ENCODE peak calls at places on chromosomes 11 and 22, in six cellular contexts. One of them, this sample, is unnamed.

GRCh38 chr11:83493918-83494317 is 207.8 kb upstream of the CCDC90B start:
- DNase-seq in fibroblast of mammary gland: no peak
- DNase-seq in stimulated activated CD4-positive, alpha-beta T cell treated with anti-CD3 and anti-CD28 coated beads, Interleukin-1b, Interleukin-23, amount 100 ng/mL, for 1 hour: no peak
- DNase-seq in naive B cell: no peak
- DNase-seq in T-helper 9 cell: no peak
- DNase-seq in activated CD8-positive, alpha-beta memory T cell treated with anti-CD3 and anti-CD28 coated beads for 24 hours: no peak
- DNase-seq in this sample: no peak

GRCh38 chr11:77120571-77120970 is 7.5 kb upstream of the MYO7A start:
- DNase-seq in naive B cell: no peak
- DNase-seq in stimulated activated CD4-positive, alpha-beta T cell treated with anti-CD3 and anti-CD28 coated beads, Interleukin-1b, Interleukin-23, amount 100 ng/mL, for 1 hour: no peak
- DNase-seq in T-helper 9 cell: no peak
- DNase-seq in fibroblast of mammary gland: no peak
- DNase-seq in activated CD8-positive, alpha-beta memory T cell treated with anti-CD3 and anti-CD28 coated beads for 24 hours: no peak
- DNase-seq in this sample: no peak

GRCh38 chr11:29312817-29313216 is 704.0 kb downstream of the KCNA4 start:
- DNase-seq in stimulated activated CD4-positive, alpha-beta T cell treated with anti-CD3 and anti-CD28 coated beads, Interleukin-1b, Interleukin-23, amount 100 ng/mL, for 1 hour: no peak
- DNase-seq in fibroblast of mammary gland: peak
- DNase-seq in activated CD8-positive, alpha-beta memory T cell treated with anti-CD3 and anti-CD28 coated beads for 24 hours: no peak
- DNase-seq in T-helper 9 cell: no peak
- DNase-seq in naive B cell: no peak
- DNase-seq in this sample: no peak

GRCh38 chr11:77438487-77438886 is 35.4 kb downstream of the PAK1 start:
- DNase-seq in T-helper 9 cell: no peak
- DNase-seq in stimulated activated CD4-positive, alpha-beta T cell treated with anti-CD3 and anti-CD28 coated beads, Interleukin-1b, Interleukin-23, amount 100 ng/mL, for 1 hour: no peak
- DNase-seq in fibroblast of mammary gland: no peak
- DNase-seq in activated CD8-positive, alpha-beta memory T cell treated with anti-CD3 and anti-CD28 coated beads for 24 hours: no peak
- DNase-seq in naive B cell: no peak
- DNase-seq in this sample: no peak

GRCh38 chr11:17506314-17506713 is 29.7 kb upstream of the ABCC8 start:
- DNase-seq in stimulated activated CD4-positive, alpha-beta T cell treated with anti-CD3 and anti-CD28 coated beads, Interleukin-1b, Interleukin-23, amount 100 ng/mL, for 1 hour: no peak
- DNase-seq in fibroblast of mammary gland: no peak
- DNase-seq in naive B cell: no peak
- DNase-seq in activated CD8-positive, alpha-beta memory T cell treated with anti-CD3 and anti-CD28 coated beads for 24 hours: no peak
- DNase-seq in T-helper 9 cell: no peak
- DNase-seq in this sample: no peak

GRCh38 chr11:73367482-73368024 is 8.6 kb upstream of the RELT start:
- DNase-seq in stimulated activated CD4-positive, alpha-beta T cell treated with anti-CD3 and anti-CD28 coated beads, Interleukin-1b, Interleukin-23, amount 100 ng/mL, for 1 hour: no peak
- DNase-seq in naive B cell: no peak
- DNase-seq in T-helper 9 cell: no peak
- DNase-seq in activated CD8-positive, alpha-beta memory T cell treated with anti-CD3 and anti-CD28 coated beads for 24 hours: no peak
- DNase-seq in fibroblast of mammary gland: no peak
- DNase-seq in this sample: no peak

GRCh38 chr22:27377901-27378300 is 423.7 kb downstream of the MN1 start:
- DNase-seq in T-helper 9 cell: no peak
- DNase-seq in stimulated activated CD4-positive, alpha-beta T cell treated with anti-CD3 and anti-CD28 coated beads, Interleukin-1b, Interleukin-23, amount 100 ng/mL, for 1 hour: no peak
- DNase-seq in fibroblast of mammary gland: no peak
- DNase-seq in activated CD8-positive, alpha-beta memory T cell treated with anti-CD3 and anti-CD28 coated beads for 24 hours: no peak
- DNase-seq in naive B cell: no peak
- DNase-seq in this sample: no peak

GRCh38 chr11:24932110-24933000 is 435.5 kb downstream of the LUZP2 start:
- DNase-seq in T-helper 9 cell: no peak
- DNase-seq in activated CD8-positive, alpha-beta memory T cell treated with anti-CD3 and anti-CD28 coated beads for 24 hours: no peak
- DNase-seq in fibroblast of mammary gland: no peak
- DNase-seq in stimulated activated CD4-positive, alpha-beta T cell treated with anti-CD3 and anti-CD28 coated beads, Interleukin-1b, Interleukin-23, amount 100 ng/mL, for 1 hour: no peak
- DNase-seq in naive B cell: no peak
- DNase-seq in this sample: no peak

GRCh38 chr22:49112661-49113626 is 714.7 kb downstream of the BRD1 start:
- DNase-seq in stimulated activated CD4-positive, alpha-beta T cell treated with anti-CD3 and anti-CD28 coated beads, Interleukin-1b, Interleukin-23, amount 100 ng/mL, for 1 hour: no peak
- DNase-seq in activated CD8-positive, alpha-beta memory T cell treated with anti-CD3 and anti-CD28 coated beads for 24 hours: no peak
- DNase-seq in T-helper 9 cell: no peak
- DNase-seq in naive B cell: no peak
- DNase-seq in fibroblast of mammary gland: no peak
- DNase-seq in this sample: no peak

GRCh38 chr22:36009085-36009484 is 19.5 kb downstream of the RBFOX2 start:
- DNase-seq in naive B cell: no peak
- DNase-seq in T-helper 9 cell: no peak
- DNase-seq in fibroblast of mammary gland: peak
- DNase-seq in activated CD8-positive, alpha-beta memory T cell treated with anti-CD3 and anti-CD28 coated beads for 24 hours: no peak
- DNase-seq in stimulated activated CD4-positive, alpha-beta T cell treated with anti-CD3 and anti-CD28 coated beads, Interleukin-1b, Interleukin-23, amount 100 ng/mL, for 1 hour: no peak
- DNase-seq in this sample: no peak

GRCh38 chr11:102256251-102256650 is 61.0 kb upstream of the BIRC3 start:
- DNase-seq in stimulated activated CD4-positive, alpha-beta T cell treated with anti-CD3 and anti-CD28 coated beads, Interleukin-1b, Interleukin-23, amount 100 ng/mL, for 1 hour: no peak
- DNase-seq in T-helper 9 cell: no peak
- DNase-seq in fibroblast of mammary gland: peak
- DNase-seq in activated CD8-positive, alpha-beta memory T cell treated with anti-CD3 and anti-CD28 coated beads for 24 hours: no peak
- DNase-seq in naive B cell: no peak
- DNase-seq in this sample: no peak

GRCh38 chr22:44919691-44920090 is 90.1 kb downstream of the PHF21B start:
- DNase-seq in fibroblast of mammary gland: no peak
- DNase-seq in activated CD8-positive, alpha-beta memory T cell treated with anti-CD3 and anti-CD28 coated beads for 24 hours: no peak
- DNase-seq in stimulated activated CD4-positive, alpha-beta T cell treated with anti-CD3 and anti-CD28 coated beads, Interleukin-1b, Interleukin-23, amount 100 ng/mL, for 1 hour: no peak
- DNase-seq in naive B cell: no peak
- DNase-seq in T-helper 9 cell: no peak
- DNase-seq in this sample: no peak

GRCh38 chr11:1227551-1228182 is 4.8 kb downstream of the MUC5B start:
- DNase-seq in naive B cell: no peak
- DNase-seq in T-helper 9 cell: no peak
- DNase-seq in stimulated activated CD4-positive, alpha-beta T cell treated with anti-CD3 and anti-CD28 coated beads, Interleukin-1b, Interleukin-23, amount 100 ng/mL, for 1 hour: no peak
- DNase-seq in activated CD8-positive, alpha-beta memory T cell treated with anti-CD3 and anti-CD28 coated beads for 24 hours: no peak
- DNase-seq in fibroblast of mammary gland: no peak
- DNase-seq in this sample: no peak

GRCh38 chr22:36814796-36815195 is 2.0 kb downstream of the PVALB start:
- DNase-seq in naive B cell: no peak
- DNase-seq in activated CD8-positive, alpha-beta memory T cell treated with anti-CD3 and anti-CD28 coated beads for 24 hours: no peak
- DNase-seq in fibroblast of mammary gland: no peak
- DNase-seq in stimulated activated CD4-positive, alpha-beta T cell treated with anti-CD3 and anti-CD28 coated beads, Interleukin-1b, Interleukin-23, amount 100 ng/mL, for 1 hour: no peak
- DNase-seq in T-helper 9 cell: no peak
- DNase-seq in this sample: no peak

GRCh38 chr11:61514050-61514917 is 5.7 kb downstream of the LRRC10B start:
- DNase-seq in stimulated activated CD4-positive, alpha-beta T cell treated with anti-CD3 and anti-CD28 coated beads, Interleukin-1b, Interleukin-23, amount 100 ng/mL, for 1 hour: no peak
- DNase-seq in naive B cell: no peak
- DNase-seq in activated CD8-positive, alpha-beta memory T cell treated with anti-CD3 and anti-CD28 coated beads for 24 hours: no peak
- DNase-seq in T-helper 9 cell: no peak
- DNase-seq in fibroblast of mammary gland: no peak
- DNase-seq in this sample: no peak

GRCh38 chr22:38655532-38656255 is 498 bp downstream of the FAM227A start:
- DNase-seq in fibroblast of mammary gland: peak
- DNase-seq in stimulated activated CD4-positive, alpha-beta T cell treated with anti-CD3 and anti-CD28 coated beads, Interleukin-1b, Interleukin-23, amount 100 ng/mL, for 1 hour: no peak
- DNase-seq in T-helper 9 cell: no peak
- DNase-seq in naive B cell: no peak
- DNase-seq in activated CD8-positive, alpha-beta memory T cell treated with anti-CD3 and anti-CD28 coated beads for 24 hours: no peak
- DNase-seq in this sample: no peak

GRCh38 chr11:1834132-1834610 is 619 bp upstream of the SYT8 start:
- DNase-seq in T-helper 9 cell: no peak
- DNase-seq in stimulated activated CD4-positive, alpha-beta T cell treated with anti-CD3 and anti-CD28 coated beads, Interleukin-1b, Interleukin-23, amount 100 ng/mL, for 1 hour: no peak
- DNase-seq in naive B cell: no peak
- DNase-seq in fibroblast of mammary gland: no peak
- DNase-seq in activated CD8-positive, alpha-beta memory T cell treated with anti-CD3 and anti-CD28 coated beads for 24 hours: no peak
- DNase-seq in this sample: no peak

GRCh38 chr11:9750551-9750950 is 86.7 kb downstream of the SWAP70 start:
- DNase-seq in fibroblast of mammary gland: no peak
- DNase-seq in activated CD8-positive, alpha-beta memory T cell treated with anti-CD3 and anti-CD28 coated beads for 24 hours: no peak
- DNase-seq in T-helper 9 cell: no peak
- DNase-seq in naive B cell: no peak
- DNase-seq in stimulated activated CD4-positive, alpha-beta T cell treated with anti-CD3 and anti-CD28 coated beads, Interleukin-1b, Interleukin-23, amount 100 ng/mL, for 1 hour: no peak
- DNase-seq in this sample: no peak

GRCh38 chr11:117826360-117826635 is 1.8 kb upstream of the FXYD2 start:
- DNase-seq in naive B cell: no peak
- DNase-seq in activated CD8-positive, alpha-beta memory T cell treated with anti-CD3 and anti-CD28 coated beads for 24 hours: peak
- DNase-seq in T-helper 9 cell: no peak
- DNase-seq in stimulated activated CD4-positive, alpha-beta T cell treated with anti-CD3 and anti-CD28 coated beads, Interleukin-1b, Interleukin-23, amount 100 ng/mL, for 1 hour: no peak
- DNase-seq in fibroblast of mammary gland: no peak
- DNase-seq in this sample: no peak

GRCh38 chr11:34364102-34364501 is 6.3 kb upstream of the ABTB2 start:
- DNase-seq in naive B cell: no peak
- DNase-seq in stimulated activated CD4-positive, alpha-beta T cell treated with anti-CD3 and anti-CD28 coated beads, Interleukin-1b, Interleukin-23, amount 100 ng/mL, for 1 hour: no peak
- DNase-seq in activated CD8-positive, alpha-beta memory T cell treated with anti-CD3 and anti-CD28 coated beads for 24 hours: no peak
- DNase-seq in fibroblast of mammary gland: no peak
- DNase-seq in T-helper 9 cell: no peak
- DNase-seq in this sample: no peak

GRCh38 chr11:6824461-6824860 is 21.0 kb upstream of the OR10A5 start:
- DNase-seq in stimulated activated CD4-positive, alpha-beta T cell treated with anti-CD3 and anti-CD28 coated beads, Interleukin-1b, Interleukin-23, amount 100 ng/mL, for 1 hour: no peak
- DNase-seq in naive B cell: no peak
- DNase-seq in fibroblast of mammary gland: no peak
- DNase-seq in activated CD8-positive, alpha-beta memory T cell treated with anti-CD3 and anti-CD28 coated beads for 24 hours: no peak
- DNase-seq in T-helper 9 cell: no peak
- DNase-seq in this sample: no peak

GRCh38 chr22:28977481-28977971 is 84.1 kb downstream of the C22orf31 start:
- DNase-seq in stimulated activated CD4-positive, alpha-beta T cell treated with anti-CD3 and anti-CD28 coated beads, Interleukin-1b, Interleukin-23, amount 100 ng/mL, for 1 hour: no peak
- DNase-seq in fibroblast of mammary gland: peak
- DNase-seq in naive B cell: no peak
- DNase-seq in activated CD8-positive, alpha-beta memory T cell treated with anti-CD3 and anti-CD28 coated beads for 24 hours: no peak
- DNase-seq in T-helper 9 cell: no peak
- DNase-seq in this sample: no peak

GRCh38 chr11:3824714-3825472 is 15.9 kb downstream of the RHOG start:
- DNase-seq in activated CD8-positive, alpha-beta memory T cell treated with anti-CD3 and anti-CD28 coated beads for 24 hours: peak
- DNase-seq in fibroblast of mammary gland: peak
- DNase-seq in stimulated activated CD4-positive, alpha-beta T cell treated with anti-CD3 and anti-CD28 coated beads, Interleukin-1b, Interleukin-23, amount 100 ng/mL, for 1 hour: peak
- DNase-seq in T-helper 9 cell: peak
- DNase-seq in naive B cell: peak
- DNase-seq in this sample: peak

GRCh38 chr22:44938886-44939285 is 70.9 kb downstream of the PHF21B start:
- DNase-seq in T-helper 9 cell: no peak
- DNase-seq in naive B cell: no peak
- DNase-seq in stimulated activated CD4-positive, alpha-beta T cell treated with anti-CD3 and anti-CD28 coated beads, Interleukin-1b, Interleukin-23, amount 100 ng/mL, for 1 hour: no peak
- DNase-seq in activated CD8-positive, alpha-beta memory T cell treated with anti-CD3 and anti-CD28 coated beads for 24 hours: no peak
- DNase-seq in fibroblast of mammary gland: no peak
- DNase-seq in this sample: no peak

GRCh38 chr11:73521621-73522020 is 76.3 kb downstream of the FAM168A start:
- DNase-seq in fibroblast of mammary gland: peak
- DNase-seq in T-helper 9 cell: no peak
- DNase-seq in naive B cell: no peak
- DNase-seq in activated CD8-positive, alpha-beta memory T cell treated with anti-CD3 and anti-CD28 coated beads for 24 hours: no peak
- DNase-seq in stimulated activated CD4-positive, alpha-beta T cell treated with anti-CD3 and anti-CD28 coated beads, Interleukin-1b, Interleukin-23, amount 100 ng/mL, for 1 hour: no peak
- DNase-seq in this sample: no peak

GRCh38 chr22:39117585-39118191 is 20.6 kb downstream of the APOBEC3H start:
- DNase-seq in fibroblast of mammary gland: peak
- DNase-seq in activated CD8-positive, alpha-beta memory T cell treated with anti-CD3 and anti-CD28 coated beads for 24 hours: peak
- DNase-seq in stimulated activated CD4-positive, alpha-beta T cell treated with anti-CD3 and anti-CD28 coated beads, Interleukin-1b, Interleukin-23, amount 100 ng/mL, for 1 hour: peak
- DNase-seq in naive B cell: peak
- DNase-seq in T-helper 9 cell: peak
- DNase-seq in this sample: no peak

GRCh38 chr11:67539588-67539987 is 16.3 kb upstream of the CABP2 start:
- DNase-seq in fibroblast of mammary gland: no peak
- DNase-seq in T-helper 9 cell: no peak
- DNase-seq in stimulated activated CD4-positive, alpha-beta T cell treated with anti-CD3 and anti-CD28 coated beads, Interleukin-1b, Interleukin-23, amount 100 ng/mL, for 1 hour: no peak
- DNase-seq in activated CD8-positive, alpha-beta memory T cell treated with anti-CD3 and anti-CD28 coated beads for 24 hours: no peak
- DNase-seq in naive B cell: no peak
- DNase-seq in this sample: no peak

GRCh38 chr22:17629646-17630045 is 1.1 kb upstream of the ATP6V1E1 start:
- DNase-seq in fibroblast of mammary gland: no peak
- DNase-seq in T-helper 9 cell: no peak
- DNase-seq in activated CD8-positive, alpha-beta memory T cell treated with anti-CD3 and anti-CD28 coated beads for 24 hours: no peak
- DNase-seq in stimulated activated CD4-positive, alpha-beta T cell treated with anti-CD3 and anti-CD28 coated beads, Interleukin-1b, Interleukin-23, amount 100 ng/mL, for 1 hour: no peak
- DNase-seq in naive B cell: no peak
- DNase-seq in this sample: no peak

GRCh38 chr11:46390331-46391171 is 1.0 kb downstream of the CHRM4 start:
- DNase-seq in activated CD8-positive, alpha-beta memory T cell treated with anti-CD3 and anti-CD28 coated beads for 24 hours: no peak
- DNase-seq in T-helper 9 cell: no peak
- DNase-seq in naive B cell: no peak
- DNase-seq in stimulated activated CD4-positive, alpha-beta T cell treated with anti-CD3 and anti-CD28 coated beads, Interleukin-1b, Interleukin-23, amount 100 ng/mL, for 1 hour: no peak
- DNase-seq in fibroblast of mammary gland: no peak
- DNase-seq in this sample: no peak

GRCh38 chr11:1382831-1383607 is 6.7 kb upstream of the BRSK2 start:
- DNase-seq in fibroblast of mammary gland: peak
- DNase-seq in stimulated activated CD4-positive, alpha-beta T cell treated with anti-CD3 and anti-CD28 coated beads, Interleukin-1b, Interleukin-23, amount 100 ng/mL, for 1 hour: peak
- DNase-seq in T-helper 9 cell: peak
- DNase-seq in activated CD8-positive, alpha-beta memory T cell treated with anti-CD3 and anti-CD28 coated beads for 24 hours: peak
- DNase-seq in naive B cell: peak
- DNase-seq in this sample: peak

GRCh38 chr11:79119491-79120284 is 321.1 kb downstream of the TENM4 start:
- DNase-seq in naive B cell: no peak
- DNase-seq in activated CD8-positive, alpha-beta memory T cell treated with anti-CD3 and anti-CD28 coated beads for 24 hours: no peak
- DNase-seq in stimulated activated CD4-positive, alpha-beta T cell treated with anti-CD3 and anti-CD28 coated beads, Interleukin-1b, Interleukin-23, amount 100 ng/mL, for 1 hour: no peak
- DNase-seq in fibroblast of mammary gland: no peak
- DNase-seq in T-helper 9 cell: no peak
- DNase-seq in this sample: no peak

GRCh38 chr11:77647906-77648305 is 10.3 kb upstream of the CLNS1A start:
- DNase-seq in naive B cell: no peak
- DNase-seq in fibroblast of mammary gland: peak
- DNase-seq in T-helper 9 cell: no peak
- DNase-seq in activated CD8-positive, alpha-beta memory T cell treated with anti-CD3 and anti-CD28 coated beads for 24 hours: no peak
- DNase-seq in stimulated activated CD4-positive, alpha-beta T cell treated with anti-CD3 and anti-CD28 coated beads, Interleukin-1b, Interleukin-23, amount 100 ng/mL, for 1 hour: no peak
- DNase-seq in this sample: no peak

GRCh38 chr11:115324569-115325432 is 179.4 kb downstream of the CADM1 start:
- DNase-seq in stimulated activated CD4-positive, alpha-beta T cell treated with anti-CD3 and anti-CD28 coated beads, Interleukin-1b, Interleukin-23, amount 100 ng/mL, for 1 hour: no peak
- DNase-seq in T-helper 9 cell: no peak
- DNase-seq in activated CD8-positive, alpha-beta memory T cell treated with anti-CD3 and anti-CD28 coated beads for 24 hours: no peak
- DNase-seq in naive B cell: no peak
- DNase-seq in fibroblast of mammary gland: peak
- DNase-seq in this sample: no peak

This sample was measured in ascending aorta.